ENCODE peak calls at places on chromosomes 16 and 17, in nine cellular contexts. N is fibroblast of mammary gland, H is body of pancreas, W is AG04450, U is ovary, X is NCI-H460, V is Peyer's patch, B is choroid plexus epithelial cell, R is GM04504. K is an unnamed sample.

GRCh38 chr17:81097943-81098308 is 63.0 kb downstream of the BAIAP2 start:
- DNase-seq in B (peak), U (no peak), V (no peak), X (no peak), H (no peak), N (peak), W (no peak), R (no peak), K (peak)

GRCh38 chr17:29723283-29724047 is 100.8 kb upstream of the CORO6 start:
- DNase-seq in X (no peak), N (no peak), W (no peak), U (no peak), R (no peak), H (no peak), V (peak), B (no peak), K (no peak)

GRCh38 chr17:13321932-13322701 is 279.6 kb downstream of the HS3ST3A1 start:
- DNase-seq in B (no peak), W (no peak), R (no peak), X (no peak), N (no peak), H (no peak), V (no peak), U (no peak), K (no peak)

GRCh38 chr16:64629622-64630021 is 492.2 kb downstream of the CDH11 start:
- DNase-seq in B (peak), U (no peak), X (no peak), H (no peak), R (no peak), N (peak), W (no peak), V (no peak), K (peak)

GRCh38 chr17:27293359-27293897 is 486 bp upstream of the WSB1 start:
- DNase-seq in R (no peak), H (no peak), N (no peak), U (peak), V (no peak), B (no peak), X (no peak), W (no peak), K (no peak)

GRCh38 chr16:17538942-17539341 is 68.2 kb upstream of the XYLT1 start:
- DNase-seq in U (no peak), W (peak), R (no peak), B (no peak), H (no peak), N (peak), V (no peak), X (no peak), K (no peak)

GRCh38 chr17:8294361-8294760 is 839 bp downstream of the SLC25A35 start:
- DNase-seq in R (no peak), V (no peak), H (no peak), X (no peak), N (no peak), B (no peak), U (no peak), W (no peak), K (no peak)

GRCh38 chr17:79650283-79650682 is 39.4 kb upstream of the RBFOX3 start:
- DNase-seq in W (no peak), U (no peak), B (no peak), V (no peak), H (no peak), R (no peak), X (no peak), N (no peak), K (no peak)

GRCh38 chr16:68447721-68448359 is 468 bp downstream of the SMPD3 start:
- DNase-seq in X (no peak), V (peak), H (no peak), B (no peak), N (no peak), R (no peak), U (no peak), W (no peak), K (no peak)

GRCh38 chr17:47265983-47266541 is 12.4 kb downstream of the ITGB3 start:
- DNase-seq in H (no peak), R (no peak), N (peak), B (peak), W (no peak), X (no peak), V (no peak), U (no peak), K (peak)

GRCh38 chr16:59886021-59886420 is 1151.9 kb upstream of the GOT2 start:
- DNase-seq in U (no peak), W (no peak), B (peak), R (peak), V (no peak), X (peak), N (peak), H (peak), K (peak)

GRCh38 chr17:71441098-71441497 is 679.7 kb upstream of the SOX9 start:
- DNase-seq in U (no peak), B (peak), R (peak), H (no peak), N (peak), V (no peak), W (peak), X (peak), K (peak)

GRCh38 chr16:88649195-88649923 is 1.5 kb downstream of the CYBA start:
- DNase-seq in U (no peak), R (no peak), W (no peak), B (peak), X (no peak), V (no peak), N (no peak), H (peak), K (no peak)

GRCh38 chr16:54847207-54847606 is 83.5 kb upstream of the IRX5 start:
- DNase-seq in W (no peak), X (no peak), V (no peak), N (peak), B (no peak), H (no peak), R (no peak), U (no peak), K (peak)

GRCh38 chr17:14373587-14374259 is 72.8 kb downstream of the HS3ST3B1 start:
- DNase-seq in V (no peak), W (no peak), N (peak), B (peak), R (no peak), H (no peak), U (no peak), X (no peak), K (peak)

GRCh38 chr16:88009566-88010342 is 58.5 kb downstream of the BANP start:
- DNase-seq in R (no peak), X (no peak), W (no peak), B (peak), N (no peak), U (no peak), H (no peak), V (no peak), K (peak)

GRCh38 chr16:19771796-19772195 is 53.7 kb downstream of the IQCK start:
- DNase-seq in V (no peak), N (no peak), H (no peak), X (no peak), R (no peak), W (no peak), U (no peak), B (no peak), K (peak)

GRCh38 chr17:73546770-73547345 is 97.4 kb downstream of the SDK2 start:
- DNase-seq in U (no peak), X (peak), W (no peak), N (peak), H (peak), B (peak), R (peak), V (peak), K (no peak)

GRCh38 chr17:77465358-77466041 is 324.7 kb downstream of the SEC14L1 start:
- DNase-seq in V (peak), B (peak), H (peak), U (no peak), N (peak), R (no peak), X (peak), W (no peak), K (no peak)

GRCh38 chr17:49315974-49316570 is 46.0 kb downstream of the ZNF652 start:
- DNase-seq in R (no peak), W (no peak), X (no peak), H (no peak), V (no peak), B (no peak), U (no peak), N (peak), K (peak)

GRCh38 chr17:48590603-48591161 is 641 bp upstream of the HOXB3 start:
- DNase-seq in N (no peak), W (no peak), R (no peak), U (no peak), H (no peak), V (no peak), B (no peak), X (no peak), K (no peak)

GRCh38 chr17:7130626-7131467 is 16.2 kb upstream of the ASGR2 start:
- DNase-seq in H (no peak), B (peak), U (no peak), V (no peak), W (no peak), N (no peak), R (no peak), X (no peak), K (no peak)

GRCh38 chr17:67492251-67492740 is 115.2 kb downstream of the PITPNC1 start:
- DNase-seq in B (no peak), R (no peak), H (no peak), W (no peak), U (no peak), N (peak), X (no peak), V (no peak), K (peak)

GRCh38 chr16:29789775-29790182 is 772 bp upstream of the KIF22 start:
- DNase-seq in X (no peak), B (no peak), H (no peak), W (no peak), V (no peak), N (no peak), U (peak), R (no peak), K (no peak)

GRCh38 chr17:29613371-29613837 is 9.3 kb downstream of the CORO6 start:
- DNase-seq in U (peak), W (no peak), N (peak), V (peak), X (no peak), H (peak), R (peak), B (peak), K (no peak)

GRCh38 chr16:29025218-29025617 is 40.4 kb downstream of the LAT start:
- DNase-seq in R (no peak), U (no peak), V (no peak), W (no peak), H (no peak), X (no peak), N (no peak), B (no peak), K (no peak)

GRCh38 chr16:4270091-4270490 is 2.7 kb downstream of the TFAP4 start:
- DNase-seq in N (no peak), X (no peak), R (no peak), V (no peak), B (no peak), W (no peak), H (peak), U (no peak), K (no peak)

GRCh38 chr16:78240459-78241222 is 141.2 kb downstream of the WWOX start:
- DNase-seq in V (no peak), H (peak), U (no peak), B (no peak), N (no peak), R (no peak), W (no peak), X (no peak), K (no peak)

GRCh38 chr16:63876096-63876495 is 1245.8 kb downstream of the CDH11 start:
- DNase-seq in H (no peak), V (no peak), R (no peak), B (peak), X (no peak), N (peak), W (no peak), U (no peak), K (no peak)

GRCh38 chr16:81908466-81909230 is 102.6 kb downstream of the SDR42E1 start:
- DNase-seq in W (no peak), V (no peak), H (no peak), U (no peak), R (no peak), N (no peak), X (no peak), B (no peak), K (no peak)

GRCh38 chr16:80097098-80097497 is 443.7 kb upstream of the DYNLRB2 start:
- DNase-seq in W (no peak), N (no peak), X (no peak), R (no peak), H (no peak), V (no peak), B (no peak), U (no peak), K (no peak)

GRCh38 chr17:2893422-2893914 is 97.2 kb downstream of the RAP1GAP2 start:
- DNase-seq in V (no peak), H (peak), N (no peak), W (no peak), X (no peak), B (no peak), R (no peak), U (no peak), K (no peak)